ENCODE peak calls at places on chromosome 19, in four cellular contexts. Z, W, T and A are unnamed samples.

GRCh38 chr19:11296264-11296663 is 304 bp downstream of the TSPAN16 start:
- DNase-seq in Z (no peak), W (no peak), T (no peak), A (no peak)

GRCh38 chr19:16273005-16273404 is 51.6 kb upstream of the KLF2 start:
- DNase-seq in Z (no peak), W (no peak), T (no peak), A (no peak)

GRCh38 chr19:601790-602189 is 12.1 kb downstream of the HCN2 start:
- DNase-seq in Z (no peak), W (no peak), T (no peak), A (no peak)

GRCh38 chr19:55315956-55316525 is 9.1 kb downstream of the TMEM150B start:
- DNase-seq in Z (no peak), W (no peak), T (no peak), A (no peak)

GRCh38 chr19:12865746-12866415 is 15.4 kb downstream of the DNASE2 start:
- DNase-seq in Z (no peak), W (no peak), T (no peak), A (no peak)

GRCh38 chr19:3784607-3785463 is 1.3 kb downstream of the MATK start:
- DNase-seq in Z (no peak), W (no peak), T (no peak), A (no peak)

GRCh38 chr19:3024870-3025515 is 4.1 kb downstream of the TLE2 start:
- DNase-seq in Z (no peak), W (no peak), T (no peak), A (no peak)

GRCh38 chr19:49343127-49343526 is 7.9 kb downstream of the CD37 start:
- DNase-seq in Z (no peak), W (no peak), T (no peak), A (no peak)

GRCh38 chr19:3556978-3557460 is 367 bp downstream of the MFSD12 start:
- DNase-seq in Z (no peak), W (peak), T (peak), A (no peak)

GRCh38 chr19:2359992-2360875 is at the start of gene TMPRSS9:
- DNase-seq in Z (no peak), W (no peak), T (no peak), A (no peak)

GRCh38 chr19:51111606-51112005 is 3.4 kb upstream of the CTU1 start:
- DNase-seq in Z (peak), W (no peak), T (no peak), A (peak)

GRCh38 chr19:29685326-29685725 is 20.1 kb downstream of the PLEKHF1 start:
- DNase-seq in Z (no peak), W (no peak), T (no peak), A (no peak)

GRCh38 chr19:45008554-45008953 is 7.3 kb downstream of the RELB start:
- DNase-seq in Z (no peak), W (no peak), T (no peak), A (no peak)
- TF ChIP-seq RAD21 in Z (no peak), W (no peak), T (no peak), A (no peak)

DNA sequence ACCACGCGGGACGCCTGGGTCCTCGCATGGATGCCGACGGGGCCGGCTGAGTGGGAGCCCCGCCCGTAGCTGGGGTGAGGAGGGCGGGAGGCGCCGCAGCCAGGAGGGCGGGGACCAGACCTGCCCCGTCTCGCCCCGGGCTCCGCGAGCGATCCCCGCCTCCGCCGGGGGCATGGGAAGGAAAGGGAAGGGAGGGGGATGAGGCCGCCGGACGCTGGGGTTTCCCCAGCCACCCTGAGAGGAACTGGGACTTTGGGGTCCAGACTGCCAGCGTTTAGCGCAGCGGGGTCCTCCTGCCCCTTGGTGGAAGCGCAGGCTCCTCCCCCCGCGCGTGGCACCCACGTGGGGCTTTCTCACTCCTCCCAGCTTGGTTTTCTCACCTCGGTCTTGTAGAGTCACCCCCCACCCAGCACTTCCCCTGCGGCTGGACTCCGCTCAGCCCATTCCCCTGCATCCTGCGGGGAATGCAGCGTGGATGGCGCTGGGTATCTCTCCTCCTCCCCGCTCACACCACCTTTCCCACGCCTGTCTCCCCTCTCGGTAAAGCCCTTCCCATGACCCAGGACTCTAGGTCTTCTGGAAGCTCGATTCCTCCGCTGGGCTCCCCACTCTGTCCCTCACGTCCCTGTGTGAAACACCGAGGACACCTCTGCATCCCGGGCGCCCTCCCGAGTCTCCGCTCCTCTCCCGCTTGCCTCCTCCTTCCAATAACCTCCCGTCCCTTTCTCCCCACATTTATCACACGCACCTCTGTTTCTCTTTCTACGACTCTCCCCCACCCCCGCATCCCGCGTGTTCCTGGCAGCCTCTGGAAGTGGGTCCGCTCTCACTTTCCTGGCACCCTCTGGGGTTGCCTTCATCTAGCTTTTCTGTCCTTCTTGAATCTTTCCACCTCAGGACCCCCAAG is 2.1 kb downstream of the TGFB1 start:
- DNase-seq in Z (no peak), W (peak), T (peak), A (no peak)
- TF ChIP-seq MAZ in Z (no peak), W (peak), T (peak), A (no peak)

GRCh38 chr19:35159606-35160005 is 5.1 kb downstream of the FXYD5 start:
- DNase-seq in Z (no peak), W (no peak), T (no peak), A (no peak)
- TF ChIP-seq RAD21 in Z (no peak), W (no peak), T (no peak), A (no peak)

DNA sequence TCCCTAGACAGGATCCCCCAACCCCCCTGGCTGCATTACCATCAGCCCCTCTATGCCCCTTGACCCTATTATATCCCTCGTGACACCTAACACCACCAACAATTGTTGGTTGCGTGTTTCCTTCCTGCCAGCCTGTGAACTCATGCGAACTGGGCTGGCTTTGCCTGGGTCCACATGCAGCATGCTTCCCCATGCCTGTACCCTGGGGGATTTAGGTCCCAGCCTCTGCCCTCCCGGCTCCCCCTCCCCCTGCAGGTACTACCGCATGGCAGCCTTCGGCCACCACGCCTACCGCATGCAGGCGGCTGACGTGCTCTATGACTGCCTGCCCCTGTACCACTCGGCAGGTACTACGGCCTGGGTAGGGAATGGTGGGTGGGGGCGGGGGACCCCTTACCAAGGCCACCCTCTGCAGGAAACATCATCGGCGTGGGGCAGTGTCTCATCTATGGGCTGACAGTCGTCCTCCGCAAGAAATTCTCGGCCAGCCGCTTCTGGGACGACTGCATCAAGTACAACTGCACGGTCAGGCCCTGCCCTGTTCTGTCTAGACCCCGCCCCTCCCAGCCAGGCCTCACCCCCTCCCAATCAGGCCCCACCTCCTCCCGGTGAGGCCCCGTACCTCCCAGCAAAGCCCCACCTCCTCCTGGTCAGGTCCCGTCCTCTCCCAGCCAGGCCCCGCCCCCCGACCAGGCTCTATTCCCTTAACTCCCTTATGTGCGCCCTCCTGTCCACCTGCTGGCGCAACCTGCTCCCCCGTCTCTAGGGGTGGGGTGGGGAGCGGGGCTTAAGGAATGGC is 18.5 kb downstream of the SLC27A1 start:
- DNase-seq in Z (peak), W (no peak), T (peak), A (peak)
- TF ChIP-seq MAZ in Z (no peak), W (no peak), T (no peak), A (no peak)